ENCODE peak calls at places on chromosomes 7 and 10, in nine cellular contexts. O, R, Q, Y, C, U, E, K and Z are unnamed samples.

GRCh38 chr10:77111611-77112550 is 525.7 kb downstream of the KCNMA1 start:
- DNase-seq in O (no peak), R (no peak), Q (peak; percentile 86), Y (peak; percentile 87), C (no peak), U (no peak), E (peak; percentile 83), K (no peak), Z (peak; percentile 49)

GRCh38 chr7:151682831-151683614 is 163.3 kb upstream of the RHEB start:
- DNase-seq in O (no peak), R (no peak), Q (no peak), Y (no peak), C (no peak), U (no peak), E (no peak), K (no peak), Z (no peak)

GRCh38 chr10:107546986-107547385 is 382.5 kb upstream of the SORCS1 start:
- DNase-seq in O (no peak), R (no peak), Q (no peak), Y (no peak), C (no peak), U (no peak), E (no peak), K (no peak), Z (no peak)

GRCh38 chr7:44772440-44772839 is 23.8 kb downstream of the ZMIZ2 start:
- DNase-seq in O (no peak), R (no peak), Q (no peak), Y (no peak), C (no peak), U (no peak), E (no peak), K (no peak), Z (no peak)

GRCh38 chr7:90025771-90026170 is 128.5 kb upstream of the STEAP1 start:
- DNase-seq in O (no peak), R (no peak), Q (no peak), Y (no peak), C (no peak), U (no peak), E (no peak), K (no peak), Z (no peak)

GRCh38 chr10:113566888-113567287 is 14.0 kb downstream of the HABP2 start:
- DNase-seq in O (no peak), R (no peak), Q (no peak), Y (no peak), C (no peak), U (no peak), E (no peak), K (no peak), Z (no peak)

GRCh38 chr10:93757136-93757535 is 600 bp upstream of the LGI1 start:
- DNase-seq in O (peak; percentile 29), R (peak; percentile 51), Q (no peak), Y (no peak), C (no peak), U (no peak), E (no peak), K (no peak), Z (no peak)

GRCh38 chr10:103872137-103872933 is 17.0 kb upstream of the SH3PXD2A start:
- DNase-seq in O (no peak), R (no peak), Q (no peak), Y (peak; percentile 59), C (no peak), U (no peak), E (no peak), K (no peak), Z (no peak)

GRCh38 chr10:119238577-119238976 is 31.2 kb downstream of the GRK5 start:
- DNase-seq in O (no peak), R (no peak), Q (no peak), Y (no peak), C (no peak), U (no peak), E (no peak), K (no peak), Z (no peak)

GRCh38 chr7:70402069-70402468 is 729.9 kb upstream of the GALNT17 start:
- DNase-seq in O (no peak), R (no peak), Q (no peak), Y (no peak), C (no peak), U (no peak), E (no peak), K (no peak), Z (no peak)

GRCh38 chr7:95950698-95951097 is 178.3 kb downstream of the DYNC1I1 start:
- DNase-seq in O (no peak), R (no peak), Q (no peak), Y (no peak), C (no peak), U (no peak), E (no peak), K (no peak), Z (no peak)

GRCh38 chr10:30398788-30399187 is 35.2 kb upstream of the MAP3K8 start:
- DNase-seq in O (no peak), R (no peak), Q (no peak), Y (no peak), C (no peak), U (no peak), E (no peak), K (no peak), Z (no peak)

GRCh38 chr7:148306759-148307158 is 283.8 kb upstream of the C7orf33 start:
- DNase-seq in O (no peak), R (no peak), Q (no peak), Y (no peak), C (no peak), U (no peak), E (no peak), K (no peak), Z (no peak)

GRCh38 chr7:47435889-47436312 is 146.0 kb downstream of the TNS3 start:
- DNase-seq in O (peak; percentile 58), R (peak; percentile 70), Q (peak; percentile 66), Y (peak; percentile 81), C (no peak), U (peak; percentile 83), E (peak; percentile 88), K (no peak), Z (peak; percentile 79)

DNA sequence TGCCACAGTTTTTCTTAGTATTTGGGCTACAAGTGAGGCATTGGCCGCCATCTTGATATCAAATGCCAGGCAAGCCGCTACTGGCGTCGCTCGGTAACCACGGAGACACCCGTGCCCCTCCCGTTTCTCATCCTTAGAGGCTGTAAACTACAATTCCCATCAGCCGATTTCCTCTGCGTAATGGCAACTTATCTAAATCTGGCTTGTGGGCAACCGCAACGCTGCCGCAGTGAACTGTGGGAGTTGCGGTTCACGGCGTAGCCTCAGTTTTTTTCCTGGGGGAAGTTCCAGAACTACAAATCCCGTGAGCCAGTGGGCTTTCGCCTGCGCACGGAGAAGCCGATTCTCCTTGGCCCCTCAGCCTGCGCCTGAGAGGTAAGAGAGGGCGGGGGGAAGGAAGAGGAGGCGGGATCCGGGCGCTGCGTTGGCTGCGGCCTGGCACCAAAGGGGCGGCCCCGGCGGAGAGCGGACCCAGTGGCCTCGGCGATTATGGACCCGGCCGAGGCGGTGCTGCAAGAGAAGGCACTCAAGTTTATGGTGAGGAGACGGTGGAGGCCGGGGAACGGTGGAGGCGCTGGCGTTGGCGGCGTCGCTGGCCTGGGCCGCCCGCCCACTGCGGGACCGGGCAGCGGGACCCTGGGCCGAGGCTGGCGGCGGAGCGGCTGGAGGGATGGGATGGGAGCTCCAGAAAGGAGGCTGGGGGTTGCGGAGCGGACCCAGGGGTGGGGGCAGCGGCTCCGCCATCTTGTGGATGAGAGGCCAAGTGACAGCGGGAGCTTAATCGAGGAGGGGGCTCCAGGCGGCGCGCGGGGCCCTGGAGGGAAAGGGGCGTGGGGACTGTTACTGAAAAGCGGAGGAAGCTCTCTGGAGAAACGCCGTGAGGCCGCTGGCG is at the start of gene BTRC:
- DNase-seq in O (peak; percentile 97), R (peak; percentile 98), Q (peak; percentile 99), Y (peak; percentile 99), C (peak; percentile 97), U (peak; percentile 97), E (peak; percentile 99), K (peak; percentile 97), Z (peak; percentile 97)
- TF ChIP-seq CTCF in O (no peak), R (peak; percentile 19), Q (no peak), Y (no peak), C (no peak), U (peak; percentile 27), E (no peak), K (peak; percentile 51), Z (no peak)

GRCh38 chr7:17009007-17009719 is 127.4 kb upstream of the AGR3 start:
- DNase-seq in O (no peak), R (no peak), Q (no peak), Y (peak; percentile 45), C (no peak), U (no peak), E (peak; percentile 72), K (no peak), Z (no peak)
- TF ChIP-seq CTCF in O (no peak), R (no peak), Q (no peak), Y (peak; percentile 42), C (peak; percentile 23), U (peak; percentile 58), E (peak; percentile 42), K (peak; percentile 65), Z (peak; percentile 7)

DNA sequence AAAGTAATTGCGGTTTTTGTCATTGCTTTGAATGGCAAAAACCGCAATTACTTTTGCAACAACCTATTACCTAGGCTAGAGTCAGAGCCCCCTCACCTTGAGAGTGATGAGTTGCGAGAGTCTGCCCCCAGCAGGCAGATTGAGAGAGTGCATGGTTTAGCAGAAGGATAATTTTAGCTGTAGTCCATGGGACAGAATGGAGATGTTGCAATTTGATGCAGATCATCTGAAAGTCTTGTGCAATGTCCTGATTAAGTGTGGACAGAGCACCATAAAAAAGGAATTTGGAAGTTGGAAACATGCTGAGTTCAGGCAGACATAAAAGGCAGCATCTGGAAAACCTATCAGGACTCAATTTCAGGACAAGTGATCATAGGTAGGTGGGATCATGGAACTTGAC is 48.7 kb downstream of the GPR141 start:
- DNase-seq in O (peak; percentile 74), R (no peak), Q (no peak), Y (no peak), C (no peak), U (peak; percentile 49), E (peak; percentile 3), K (no peak), Z (no peak)
- TF ChIP-seq CTCF in O (peak; percentile 54), R (peak; percentile 39), Q (peak; percentile 8), Y (no peak), C (peak; percentile 15), U (peak; percentile 60), E (no peak), K (peak; percentile 23), Z (no peak)

GRCh38 chr7:16655394-16655793 is 9.4 kb downstream of the BZW2 start:
- DNase-seq in O (no peak), R (no peak), Q (no peak), Y (no peak), C (no peak), U (no peak), E (no peak), K (no peak), Z (no peak)

GRCh38 chr7:16652888-16653287 is 6.9 kb downstream of the BZW2 start:
- DNase-seq in O (no peak), R (no peak), Q (no peak), Y (no peak), C (peak; percentile 33), U (no peak), E (no peak), K (no peak), Z (no peak)

GRCh38 chr7:16660702-16661464 is 14.9 kb downstream of the BZW2 start:
- DNase-seq in O (no peak), R (no peak), Q (no peak), Y (peak; percentile 86), C (no peak), U (no peak), E (peak; percentile 48), K (no peak), Z (no peak)

GRCh38 chr7:16661924-16662323 is 15.9 kb downstream of the BZW2 start:
- DNase-seq in O (no peak), R (no peak), Q (no peak), Y (no peak), C (no peak), U (no peak), E (no peak), K (no peak), Z (no peak)

GRCh38 chr7:16657656-16658279 is 11.8 kb downstream of the BZW2 start:
- DNase-seq in O (peak; percentile 39), R (no peak), Q (no peak), Y (peak; percentile 94), C (no peak), U (peak; percentile 73), E (peak; percentile 87), K (no peak), Z (peak; percentile 69)
- TF ChIP-seq CTCF in O (no peak), R (no peak), Q (peak; percentile 5), Y (peak; percentile 42), C (no peak), U (no peak), E (peak; percentile 56), K (peak; percentile 26), Z (peak; percentile 24)